ENCODE peak calls at places on chromosomes 11 and 22, in ten cellular contexts. H is Peyer's patch, V is adrenal gland, F is A549, U is body of pancreas, Z is IMR-90, B is transverse colon, M is K562, D is esophagus muscularis mucosa, J is gastrocnemius medialis. Y is an unnamed sample.

GRCh38 chr11:44229664-44230063 is 80.3 kb downstream of the ALX4 start:
- DNase-seq in B (no peak), Z (peak; percentile 59), H (no peak), F (no peak), J (no peak), U (no peak), D (no peak), V (no peak), M (no peak), Y (no peak)

GRCh38 chr11:61609970-61610347 is 29.1 kb upstream of the SYT7 start:
- DNase-seq in V (no peak), J (no peak), H (no peak), M (no peak), U (peak; percentile 54), B (no peak), Z (no peak), D (no peak), F (no peak), Y (peak; percentile 49)

GRCh38 chr11:65810046-65810868 is 23.4 kb downstream of the OVOL1 start:
- DNase-seq in H (no peak), M (no peak), U (no peak), D (no peak), J (no peak), F (no peak), B (no peak), V (no peak), Z (no peak), Y (no peak)

GRCh38 chr11:101797335-101797734 is 117.5 kb upstream of the CEP126 start:
- DNase-seq in F (no peak), U (no peak), H (no peak), D (no peak), J (no peak), V (no peak), M (no peak), Z (peak; percentile 70), B (no peak), Y (no peak)

GRCh38 chr11:15819679-15820286 is 536.6 kb downstream of the SOX6 start:
- DNase-seq in H (no peak), F (peak; percentile 41), M (peak; percentile 58), D (peak; percentile 89), V (peak; percentile 70), B (peak; percentile 87), J (peak; percentile 64), U (peak; percentile 83), Z (peak; percentile 19), Y (peak; percentile 81)

GRCh38 chr11:47668665-47669064 is 26.3 kb upstream of the MTCH2 start:
- DNase-seq in H (no peak), Z (no peak), J (no peak), D (no peak), F (no peak), B (no peak), U (no peak), M (no peak), V (no peak), Y (no peak)

GRCh38 chr11:12272821-12273617 is 104.4 kb upstream of the PARVA start:
- DNase-seq in Z (peak; percentile 61), M (no peak), F (no peak), H (no peak), B (no peak), U (no peak), J (no peak), D (no peak), V (no peak), Y (no peak)

GRCh38 chr11:62445314-62445740 is 26.5 kb downstream of the SCGB1A1 start:
- DNase-seq in Z (peak; percentile 81), V (no peak), U (peak; percentile 24), B (peak; percentile 56), H (no peak), J (no peak), D (no peak), M (no peak), F (no peak), Y (no peak)

GRCh38 chr11:2885017-2885675 is 429 bp downstream of the CDKN1C start:
- DNase-seq in M (peak; percentile 79), V (peak; percentile 68), H (no peak), Z (peak; percentile 36), B (peak; percentile 71), D (no peak), J (no peak), U (peak; percentile 58), F (no peak), Y (peak; percentile 61)

GRCh38 chr11:72724851-72725730 is 27.1 kb downstream of the ARAP1 start:
- DNase-seq in M (peak; percentile 75), F (peak; percentile 83), J (peak; percentile 69), U (peak; percentile 81), H (peak; percentile 77), D (no peak), V (peak; percentile 74), B (peak; percentile 81), Z (peak; percentile 84), Y (peak; percentile 69)

GRCh38 chr11:104073950-104074349 is 37.5 kb downstream of the DDI1 start:
- DNase-seq in F (peak; percentile 0), B (no peak), Z (peak; percentile 58), H (no peak), D (no peak), J (no peak), V (no peak), U (peak; percentile 6), M (no peak), Y (no peak)

GRCh38 chr11:45079943-45080719 is 66.3 kb upstream of the PRDM11 start:
- DNase-seq in M (no peak), B (peak; percentile 51), V (no peak), F (no peak), Z (no peak), D (no peak), J (no peak), U (peak; percentile 42), H (peak; percentile 84), Y (peak; percentile 39)

GRCh38 chr11:94281321-94281720 is 23.1 kb upstream of the IZUMO1R start:
- DNase-seq in Z (no peak), F (no peak), M (no peak), H (no peak), U (no peak), B (no peak), D (no peak), V (no peak), J (no peak), Y (no peak)

DNA sequence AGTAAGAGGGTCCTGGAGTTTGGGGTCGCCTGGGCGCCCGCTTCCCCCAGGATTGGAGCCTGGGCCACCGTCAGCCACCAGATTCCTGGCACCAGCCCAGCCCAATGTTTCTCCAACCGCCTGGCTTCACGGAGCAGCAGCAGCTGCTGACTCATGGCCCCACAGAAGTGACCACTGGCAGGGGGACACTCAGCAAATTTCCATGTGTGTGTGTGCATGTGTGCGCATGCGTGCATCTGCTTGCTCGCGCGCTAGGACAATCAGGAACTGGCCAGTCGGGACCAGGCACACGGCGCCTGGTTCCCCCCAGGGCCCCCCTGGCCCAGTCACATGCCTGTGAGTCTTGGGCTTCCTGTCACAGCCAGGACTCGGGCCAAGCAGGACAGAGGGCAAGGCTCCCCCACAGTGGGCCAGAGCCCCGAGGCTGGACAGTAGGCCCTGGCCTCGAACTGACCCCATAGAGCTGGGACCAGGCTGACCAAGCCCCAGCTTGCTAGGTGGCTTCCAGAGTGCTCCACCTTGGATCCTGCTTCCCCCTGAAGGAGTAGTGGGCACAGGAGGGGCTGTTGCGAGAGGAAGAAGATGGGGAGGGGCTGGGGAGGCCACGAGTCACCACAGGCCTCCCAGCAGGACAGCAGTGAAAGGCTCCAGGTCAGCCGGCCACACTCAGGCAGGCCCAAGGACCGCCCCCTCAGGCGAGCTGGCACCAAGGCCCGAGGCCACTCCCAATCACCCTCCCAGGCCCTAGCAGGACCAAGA is 3.2 kb downstream of the CTSD start:
- DNase-seq in J (peak; percentile 95), F (no peak), D (no peak), M (no peak), B (peak; percentile 71), Z (peak; percentile 52), V (peak; percentile 95), H (no peak), U (peak; percentile 85), Y (peak; percentile 96)
- H3K27ac ChIP-seq in J (peak overlapping the region; percentile 98), F (peak overlapping the region; percentile 97), D (peak overlapping the region; percentile 71), M (peak overlapping the region; percentile 72), B (peak overlapping the region; percentile 92), Z (peak overlapping the region; percentile 35), V (peak overlapping the region; percentile 93), H (peak overlapping the region; percentile 89), U (no peak overlapping the region), Y (peak overlapping the region; percentile 98)

DNA sequence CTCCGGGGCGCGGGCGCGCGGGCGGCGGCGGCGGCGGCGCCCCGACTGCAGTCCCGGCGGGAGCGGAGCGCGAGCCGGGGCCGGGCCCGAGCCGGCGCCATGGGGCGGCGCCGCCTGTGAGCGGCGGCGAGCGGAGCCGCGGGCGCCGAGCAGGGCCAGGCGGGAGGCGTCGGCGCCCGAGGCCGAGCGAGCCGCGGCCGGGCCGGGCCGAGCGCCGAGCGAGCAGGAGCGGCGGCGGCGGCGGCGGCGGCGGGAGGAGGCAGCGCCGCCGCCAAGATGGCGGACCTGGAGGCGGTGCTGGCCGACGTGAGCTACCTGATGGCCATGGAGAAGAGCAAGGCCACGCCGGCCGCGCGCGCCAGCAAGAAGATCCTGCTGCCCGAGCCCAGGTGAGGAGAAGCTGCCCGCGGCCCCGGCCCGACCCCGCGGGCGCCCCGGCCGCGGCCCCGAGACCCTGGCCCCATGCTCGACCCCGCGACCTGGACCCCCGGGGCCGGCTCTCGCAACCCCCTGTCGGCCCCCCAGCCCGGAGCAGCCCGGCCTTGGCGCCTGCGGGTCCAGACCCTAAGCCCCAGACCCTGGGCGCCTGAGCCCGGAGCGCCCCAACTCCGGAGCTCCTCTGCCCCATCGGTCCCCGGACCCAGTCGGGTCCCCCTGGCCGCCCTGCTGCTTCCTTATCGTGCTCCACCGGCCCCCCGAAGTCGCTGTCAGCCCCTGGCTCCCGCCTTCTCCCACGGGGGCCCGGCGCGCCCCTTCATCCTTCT is at the start of gene GRK2:
- DNase-seq in M (peak; percentile 92), B (no peak), U (peak; percentile 62), V (peak; percentile 55), H (no peak), Z (peak; percentile 28), J (no peak), D (no peak), F (peak; percentile 44), Y (peak; percentile 66)
- TF ChIP-seq POLR2A in M (no peak), B (no peak), U (no peak), V (no peak), H (no peak), Z (no peak), J (no peak), D (no peak), F (no peak), Y (no peak)

GRCh38 chr11:58829736-58830135 is 14.8 kb downstream of the GLYATL2 start:
- DNase-seq in V (no peak), Z (peak; percentile 78), M (no peak), U (no peak), B (no peak), H (no peak), F (no peak), D (no peak), J (no peak), Y (no peak)

GRCh38 chr11:58832246-58832645 is 12.3 kb downstream of the GLYATL2 start:
- DNase-seq in V (no peak), J (no peak), M (no peak), Z (no peak), F (no peak), U (no peak), D (no peak), B (peak; percentile 9), H (no peak), Y (no peak)

GRCh38 chr11:58830693-58831301 is 13.7 kb downstream of the GLYATL2 start:
- DNase-seq in U (no peak), J (no peak), B (no peak), D (no peak), Z (no peak), V (no peak), F (no peak), H (no peak), M (no peak), Y (no peak)
- H3K9me3 ChIP-seq in U (peaks cover 8% of the 10 kb centered on the region), J (no peaks in the 10 kb centered on the region), B (peaks cover 4% of the 10 kb centered on the region), D (peaks cover 4% of the 10 kb centered on the region), Z (no peaks in the 10 kb centered on the region), V (no peaks in the 10 kb centered on the region), F (no peaks in the 10 kb centered on the region), H (peaks cover 3% of the 10 kb centered on the region), M (no peaks in the 10 kb centered on the region), Y (no peaks in the 10 kb centered on the region)

GRCh38 chr22:40044870-40045834 is 50.4 kb downstream of the FAM83F start:
- DNase-seq in J (peak; percentile 57), B (peak; percentile 68), Z (peak; percentile 15), U (peak; percentile 56), D (no peak), F (peak; percentile 17), V (peak; percentile 64), H (peak; percentile 83), M (peak; percentile 79), Y (peak; percentile 71)
- H3K27ac ChIP-seq in J (peak overlapping the region; percentile 92), B (peak overlapping the region; percentile 94), Z (peak overlapping the region; percentile 62), U (peak overlapping the region; percentile 64), D (peak overlapping the region; percentile 91), F (peak overlapping the region; percentile 87), V (no peak overlapping the region), H (peak overlapping the region; percentile 97), M (peak overlapping the region; percentile 70), Y (peak overlapping the region; percentile 89)